ENCODE peak calls at places on chromosomes 6 and 20, in seven cellular contexts. H is lower lobe of right lung, U is H7, F is DND-41, T is choroid plexus epithelial cell, I is OCI-LY7, R is endodermal cell. E is an unnamed sample.

GRCh38 chr20:39862613-39863012 is 826.4 kb downstream of the MAFB start:
- DNase-seq in H (no peak), U (no peak), F (no peak), T (peak), I (no peak), R (no peak), E (no peak)

GRCh38 chr6:118813795-118814194 is 80.2 kb upstream of the ASF1A start:
- DNase-seq in H (no peak), U (no peak), F (no peak), T (peak), I (no peak), R (no peak), E (no peak)

GRCh38 chr6:24931752-24932691 is 3.7 kb downstream of the RIPOR2 start:
- DNase-seq in H (no peak), U (no peak), F (peak), T (peak), I (peak), R (peak), E (peak)

GRCh38 chr6:120826253-120826652 is 508.0 kb downstream of the TBC1D32 start:
- DNase-seq in H (no peak), U (peak), F (peak), T (peak), I (peak), R (peak), E (peak)

GRCh38 chr20:41133709-41134361 is 3.5 kb upstream of the PLCG1 start:
- DNase-seq in H (no peak), U (no peak), F (no peak), T (no peak), I (no peak), R (peak), E (no peak)

GRCh38 chr6:18245642-18246041 is 18.7 kb downstream of the DEK start:
- DNase-seq in H (no peak), U (no peak), F (peak), T (no peak), I (no peak), R (no peak), E (peak)

GRCh38 chr20:57195023-57195758 is 71.2 kb downstream of the BMP7 start:
- DNase-seq in H (no peak), U (no peak), F (no peak), T (no peak), I (no peak), R (no peak), E (no peak)

GRCh38 chr6:104612541-104612940 is 247.2 kb downstream of the HACE1 start:
- DNase-seq in H (no peak), U (no peak), F (no peak), T (no peak), I (no peak), R (no peak), E (no peak)

GRCh38 chr6:167504412-167504961 is 179.6 kb downstream of the TTLL2 start:
- DNase-seq in H (no peak), U (no peak), F (no peak), T (no peak), I (no peak), R (no peak), E (no peak)

GRCh38 chr6:46323312-46323965 is 152.7 kb upstream of the ENPP5 start:
- DNase-seq in H (no peak), U (no peak), F (no peak), T (peak), I (no peak), R (no peak), E (no peak)

GRCh38 chr6:117195728-117196127 is 69.6 kb upstream of the VGLL2 start:
- DNase-seq in H (no peak), U (no peak), F (no peak), T (no peak), I (no peak), R (no peak), E (no peak)

GRCh38 chr6:157020398-157021266 is 243.5 kb downstream of the ARID1B start:
- DNase-seq in H (no peak), U (peak), F (peak), T (peak), I (peak), R (peak), E (peak)

GRCh38 chr6:148723484-148723883 is 23.3 kb upstream of the UST start:
- DNase-seq in H (no peak), U (no peak), F (no peak), T (peak), I (no peak), R (no peak), E (no peak)

GRCh38 chr6:128161263-128161662 is 260.4 kb upstream of the THEMIS start:
- DNase-seq in H (no peak), U (no peak), F (no peak), T (no peak), I (no peak), R (no peak), E (no peak)

GRCh38 chr20:36971103-36971502 is 19.6 kb upstream of the SAMHD1 start:
- DNase-seq in H (no peak), U (no peak), F (no peak), T (no peak), I (no peak), R (no peak), E (no peak)

GRCh38 chr6:26272171-26272631 is 92.8 kb upstream of the BTN3A2 start:
- DNase-seq in H (peak), U (peak), F (peak), T (peak), I (peak), R (peak), E (no peak)

GRCh38 chr6:44672838-44673237 is 285.3 kb downstream of the CDC5L start:
- DNase-seq in H (no peak), U (no peak), F (no peak), T (no peak), I (no peak), R (no peak), E (no peak)

GRCh38 chr6:72461144-72461543 is 160.7 kb upstream of the KCNQ5 start:
- DNase-seq in H (no peak), U (no peak), F (no peak), T (peak), I (no peak), R (no peak), E (no peak)

GRCh38 chr6:41371992-41372525 is 36.7 kb downstream of the NCR2 start:
- DNase-seq in H (no peak), U (peak), F (no peak), T (peak), I (no peak), R (peak), E (no peak)

GRCh38 chr6:148452921-148453320 is 110.3 kb downstream of the SASH1 start:
- DNase-seq in H (no peak), U (no peak), F (no peak), T (no peak), I (no peak), R (peak), E (no peak)

GRCh38 chr6:144912474-144912873 is 627.3 kb downstream of the UTRN start:
- DNase-seq in H (no peak), U (no peak), F (no peak), T (peak), I (no peak), R (no peak), E (no peak)

GRCh38 chr20:22282696-22283095 is 301.7 kb downstream of the FOXA2 start:
- DNase-seq in H (no peak), U (no peak), F (no peak), T (no peak), I (no peak), R (no peak), E (no peak)

GRCh38 chr6:155493694-155494143 is 38.1 kb upstream of the NOX3 start:
- DNase-seq in H (no peak), U (no peak), F (no peak), T (peak), I (peak), R (no peak), E (no peak)
- H3K4me3 ChIP-seq in H (no peak), U (no peak), F (no peak), T (no peak), I (no peak), R (peak), E (no peak)

GRCh38 chr20:63469019-63469712 is 3.3 kb downstream of the KCNQ2 start:
- DNase-seq in H (no peak), U (no peak), F (no peak), T (no peak), I (no peak), R (no peak), E (no peak)
- H3K4me3 ChIP-seq in H (no peak), U (no peak), F (no peak), T (no peak), I (no peak), R (no peak), E (no peak)

GRCh38 chr20:19658137-19658536 is 99.9 kb upstream of the RIN2 start:
- DNase-seq in H (peak), U (no peak), F (no peak), T (no peak), I (no peak), R (peak), E (no peak)
- H3K4me3 ChIP-seq in H (no peak), U (no peak), F (no peak), T (no peak), I (no peak), R (no peak), E (no peak)

DNA sequence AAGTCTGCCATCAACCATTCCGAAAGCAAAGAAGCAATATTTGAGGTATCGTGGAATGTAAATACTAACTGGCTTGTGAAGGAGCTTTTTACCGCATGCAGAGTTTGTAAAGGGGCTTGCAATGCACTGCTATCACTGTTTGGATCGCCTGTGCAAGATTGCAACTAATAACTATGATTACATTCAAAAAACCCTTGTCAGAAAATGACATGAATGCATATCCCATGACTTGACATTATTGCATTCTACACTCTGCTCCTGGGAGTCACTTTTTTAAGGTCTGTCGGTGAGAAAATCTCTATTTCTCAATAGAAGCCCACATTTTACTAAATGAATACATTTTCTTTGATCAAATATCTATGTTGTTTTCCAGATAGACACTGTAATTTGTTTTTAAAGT is 335.4 kb upstream of the SPTLC3 start:
- DNase-seq in H (no peak), U (no peak), F (no peak), T (no peak), I (no peak), R (no peak), E (no peak)
- H3K4me3 ChIP-seq in H (no peak), U (no peak), F (no peak), T (no peak), I (no peak), R (no peak), E (no peak)

GRCh38 chr20:64035066-64035932 is 683 bp upstream of the C20orf204 start:
- DNase-seq in H (no peak), U (no peak), F (peak), T (no peak), I (no peak), R (peak), E (no peak)

GRCh38 chr20:64037199-64037497 is 1.2 kb downstream of the C20orf204 start:
- DNase-seq in H (no peak), U (peak), F (no peak), T (no peak), I (no peak), R (no peak), E (no peak)

GRCh38 chr20:64037498-64038213 is 1.7 kb downstream of the C20orf204 start:
- DNase-seq in H (no peak), U (peak), F (no peak), T (no peak), I (no peak), R (peak), E (no peak)

GRCh38 chr20:64036346-64037198 is 590 bp downstream of the C20orf204 start:
- DNase-seq in H (no peak), U (peak), F (no peak), T (no peak), I (no peak), R (peak), E (no peak)

DNA sequence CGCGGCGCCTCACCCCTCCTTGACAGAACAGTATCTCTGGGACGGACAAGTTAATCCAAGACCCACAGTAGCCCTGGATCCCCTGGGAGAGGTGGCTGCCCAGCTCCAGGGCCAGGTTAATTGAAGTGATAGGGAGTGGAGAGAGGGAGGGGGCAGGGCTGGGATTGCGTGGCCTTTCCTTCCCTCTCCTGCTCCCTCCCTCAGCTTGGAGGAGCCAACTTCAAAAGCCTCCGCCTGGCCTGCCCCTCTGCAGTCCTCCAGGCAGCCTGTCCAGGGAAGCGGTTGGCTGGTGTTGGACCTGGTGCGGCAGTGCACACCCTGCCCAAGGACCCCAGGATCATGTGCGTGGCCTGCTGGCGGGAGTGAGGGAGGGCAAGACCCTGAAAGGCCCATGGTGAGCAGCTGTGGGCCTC is at the start of gene C20orf204:
- DNase-seq in H (no peak), U (peak), F (no peak), T (no peak), I (no peak), R (peak), E (no peak)
- H3K4me3 ChIP-seq in H (no peak), U (no peak), F (no peak), T (no peak), I (no peak), R (no peak), E (no peak)

GRCh38 chr20:3821996-3822395 is 1.6 kb downstream of the AP5S1 start:
- DNase-seq in H (no peak), U (peak), F (no peak), T (no peak), I (no peak), R (no peak), E (no peak)

GRCh38 chr20:3818155-3819151 is 1.9 kb upstream of the AP5S1 start:
- DNase-seq in H (peak), U (peak), F (no peak), T (peak), I (peak), R (peak), E (peak)

GRCh38 chr20:3819413-3820047 is 817 bp upstream of the AP5S1 start:
- DNase-seq in H (peak), U (peak), F (no peak), T (no peak), I (peak), R (no peak), E (no peak)

GRCh38 chr20:3820048-3820900 is at the start of gene AP5S1:
- DNase-seq in H (peak), U (peak), F (peak), T (peak), I (peak), R (peak), E (peak)

DNA sequence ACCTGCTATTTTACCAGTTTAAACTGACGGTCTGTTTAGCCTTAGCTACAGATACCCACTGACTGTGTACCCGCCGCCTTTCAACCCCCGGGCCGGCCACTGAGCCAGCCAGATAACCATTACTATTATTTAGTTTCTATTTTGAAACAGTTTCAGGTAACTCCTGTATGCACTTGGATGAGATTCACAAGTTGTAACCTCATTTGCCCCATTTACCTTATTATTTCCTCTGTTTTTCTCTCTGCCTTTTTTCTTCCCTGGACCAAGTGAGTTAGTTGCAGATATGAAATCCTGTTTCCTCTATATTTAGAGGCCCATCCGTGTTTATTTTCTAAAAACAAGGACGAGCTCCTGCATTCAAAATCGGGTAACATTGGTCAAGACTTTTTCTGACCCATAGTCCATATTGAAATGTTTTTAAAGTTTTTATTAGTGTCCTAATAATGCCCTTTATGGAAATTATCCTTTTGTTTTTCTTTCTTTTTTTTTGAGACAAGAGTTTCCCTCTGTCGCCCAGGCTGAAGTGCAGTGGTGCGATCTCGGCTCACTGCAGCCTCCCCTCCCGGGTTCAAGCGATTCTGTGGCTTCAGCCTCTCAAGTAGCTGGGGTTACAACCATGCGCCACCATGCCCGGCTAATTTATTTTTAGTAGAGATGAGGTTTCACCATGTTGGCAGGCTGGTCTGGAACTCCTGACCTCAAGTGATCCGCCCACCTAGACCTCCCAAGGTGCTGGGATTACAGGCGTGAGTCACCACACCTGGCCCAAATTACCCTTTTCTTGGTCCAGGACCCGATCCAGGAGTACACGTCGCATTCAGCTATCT is 767 bp downstream of the AP5S1 start:
- DNase-seq in H (no peak), U (no peak), F (no peak), T (no peak), I (no peak), R (no peak), E (no peak)
- H3K4me3 ChIP-seq in H (peak), U (peak), F (peak), T (peak), I (peak), R (peak), E (peak)

GRCh38 chr6:98832282-98833100 is 1.9 kb upstream of the POU3F2 start:
- DNase-seq in H (no peak), U (peak), F (no peak), T (peak), I (no peak), R (peak), E (no peak)
- H3K4me3 ChIP-seq in H (peak), U (peak), F (no peak), T (no peak), I (no peak), R (peak), E (peak)

GRCh38 chr6:31541059-31541657 is 645 bp downstream of the DDX39B start:
- DNase-seq in H (no peak), U (peak), F (peak), T (peak), I (peak), R (peak), E (peak)

GRCh38 chr6:31540640-31541039 is 1.2 kb downstream of the DDX39B start:
- DNase-seq in H (no peak), U (no peak), F (no peak), T (no peak), I (no peak), R (no peak), E (no peak)

GRCh38 chr6:31535538-31536324 is 6.1 kb downstream of the DDX39B start:
- DNase-seq in H (no peak), U (no peak), F (no peak), T (no peak), I (no peak), R (no peak), E (no peak)

GRCh38 chr6:31541658-31542521 is at the start of gene DDX39B:
- DNase-seq in H (peak), U (peak), F (peak), T (peak), I (peak), R (peak), E (peak)

GRCh38 chr6:31538805-31539400 is 2.9 kb downstream of the DDX39B start:
- DNase-seq in H (no peak), U (no peak), F (no peak), T (no peak), I (peak), R (no peak), E (no peak)
- H3K4me3 ChIP-seq in H (no peak), U (no peak), F (peak), T (peak), I (peak), R (peak), E (no peak)

DNA sequence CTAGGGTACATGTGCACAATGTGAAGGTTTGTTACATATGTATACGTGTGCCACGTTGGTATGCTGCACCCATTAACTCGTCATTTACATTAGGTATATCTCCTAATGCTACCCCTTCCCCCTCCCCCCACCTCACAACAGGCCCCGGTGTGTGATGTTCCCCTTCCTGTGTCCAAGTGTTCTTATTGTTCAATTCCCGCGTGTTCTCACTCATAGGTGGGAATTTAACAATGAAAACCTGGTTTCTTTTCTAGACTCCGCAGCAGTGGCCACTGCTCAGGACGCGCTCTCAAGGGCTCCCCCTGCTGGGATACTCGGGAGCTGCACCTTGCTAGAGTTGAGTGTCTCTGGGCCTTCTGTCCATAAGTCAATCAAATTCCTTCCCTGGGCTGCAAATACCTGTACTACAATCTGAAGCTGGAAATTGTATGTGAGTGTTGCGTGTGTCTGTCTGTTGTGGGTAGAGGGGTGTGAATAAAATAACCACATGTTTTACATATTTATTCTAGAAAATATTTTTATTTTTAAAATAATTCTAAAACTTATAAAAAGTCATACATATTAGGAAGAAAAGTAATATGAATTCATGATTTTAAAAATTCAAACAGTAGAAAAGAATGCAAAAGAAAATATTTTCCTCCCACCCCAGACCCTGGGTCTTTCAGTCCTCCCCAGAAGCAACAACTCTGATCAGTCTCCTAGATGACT is 8.2 kb upstream of the CEP250 start:
- DNase-seq in H (peak), U (peak), F (peak), T (peak), I (peak), R (peak), E (peak)
- H3K4me3 ChIP-seq in H (peak), U (peak), F (peak), T (peak), I (peak), R (no peak), E (peak)

DNA sequence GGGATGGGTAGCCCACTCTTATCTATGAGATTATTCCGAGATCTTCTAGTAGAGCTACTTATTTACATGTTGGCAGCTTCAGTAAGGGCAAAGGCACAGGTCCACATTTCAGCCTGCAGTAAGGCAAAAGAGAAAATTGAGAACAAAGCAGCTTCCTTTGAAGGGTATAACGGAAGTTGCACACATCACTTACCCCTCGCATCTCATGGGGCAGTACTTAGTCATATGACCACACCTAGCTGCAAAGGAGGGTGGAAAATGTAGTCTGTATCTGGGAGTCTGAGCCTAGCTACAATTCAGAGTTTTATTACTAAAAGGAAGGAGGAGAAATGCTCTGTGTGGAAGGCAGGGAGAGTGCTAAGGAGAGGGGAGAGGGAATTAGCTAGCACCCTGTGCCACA is 29.7 kb downstream of the SPACA1 start:
- DNase-seq in H (no peak), U (no peak), F (no peak), T (no peak), I (peak), R (no peak), E (peak)
- H3K4me3 ChIP-seq in H (no peak), U (no peak), F (no peak), T (no peak), I (peak), R (no peak), E (no peak)